ENCODE peak calls at places on chromosome 3, in six cellular contexts. One of them, this sample, is unnamed.

GRCh38 chr3:8838765-8839423 is 69.5 kb upstream of the OXTR start:
- DNase-seq in A549: no peak
- DNase-seq in IMR-90: no peak
- DNase-seq in body of pancreas: no peak
- DNase-seq in breast epithelium: no peak
- DNase-seq in stomach: no peak
- DNase-seq in this sample: no peak

GRCh38 chr3:70806556-70806955 is 494.1 kb upstream of the MDFIC2 start:
- DNase-seq in A549: no peak
- DNase-seq in IMR-90: no peak
- DNase-seq in body of pancreas: no peak
- DNase-seq in breast epithelium: no peak
- DNase-seq in stomach: no peak
- DNase-seq in this sample: no peak

GRCh38 chr3:24351779-24352469 is 142.7 kb downstream of the THRB start:
- DNase-seq in A549: no peak
- DNase-seq in IMR-90: no peak
- DNase-seq in body of pancreas: peak
- DNase-seq in breast epithelium: peak
- DNase-seq in stomach: peak
- DNase-seq in this sample: peak

GRCh38 chr3:24135280-24135679 is 190.2 kb downstream of the NR1D2 start:
- DNase-seq in A549: peak
- DNase-seq in IMR-90: no peak
- DNase-seq in body of pancreas: no peak
- DNase-seq in breast epithelium: peak
- DNase-seq in stomach: no peak
- DNase-seq in this sample: no peak

GRCh38 chr3:169772530-169772950 is 656 bp upstream of the MYNN start:
- DNase-seq in A549: peak
- DNase-seq in IMR-90: peak
- DNase-seq in body of pancreas: peak
- DNase-seq in breast epithelium: peak
- DNase-seq in stomach: peak
- DNase-seq in this sample: peak

GRCh38 chr3:195030791-195031321 is 240.1 kb downstream of the XXYLT1 start:
- DNase-seq in A549: peak
- DNase-seq in IMR-90: peak
- DNase-seq in body of pancreas: no peak
- DNase-seq in breast epithelium: no peak
- DNase-seq in stomach: no peak
- DNase-seq in this sample: no peak

GRCh38 chr3:52014613-52015012 is 18.9 kb upstream of the RPL29 start:
- DNase-seq in A549: no peak
- DNase-seq in IMR-90: no peak
- DNase-seq in body of pancreas: no peak
- DNase-seq in breast epithelium: no peak
- DNase-seq in stomach: no peak
- DNase-seq in this sample: peak

GRCh38 chr3:133995264-133995663 is 34.5 kb downstream of the SLCO2A1 start:
- DNase-seq in A549: no peak
- DNase-seq in IMR-90: no peak
- DNase-seq in body of pancreas: no peak
- DNase-seq in breast epithelium: no peak
- DNase-seq in stomach: no peak
- DNase-seq in this sample: no peak

GRCh38 chr3:159229161-159229560 is 427.3 kb downstream of the MFSD1 start:
- DNase-seq in A549: no peak
- DNase-seq in IMR-90: no peak
- DNase-seq in body of pancreas: no peak
- DNase-seq in breast epithelium: no peak
- DNase-seq in stomach: no peak
- DNase-seq in this sample: no peak

GRCh38 chr3:71056327-71056726 is 527.2 kb downstream of the FOXP1 start:
- DNase-seq in A549: no peak
- DNase-seq in IMR-90: peak
- DNase-seq in body of pancreas: no peak
- DNase-seq in breast epithelium: no peak
- DNase-seq in stomach: no peak
- DNase-seq in this sample: no peak

GRCh38 chr3:16550305-16550675 is 36.8 kb upstream of the RFTN1 start:
- DNase-seq in A549: no peak
- DNase-seq in IMR-90: no peak
- DNase-seq in body of pancreas: peak
- DNase-seq in breast epithelium: no peak
- DNase-seq in stomach: no peak
- DNase-seq in this sample: no peak

GRCh38 chr3:107899996-107900651 is 190.7 kb downstream of the CD47 start:
- DNase-seq in A549: no peak
- DNase-seq in IMR-90: peak
- DNase-seq in body of pancreas: no peak
- DNase-seq in breast epithelium: no peak
- DNase-seq in stomach: no peak
- DNase-seq in this sample: no peak

GRCh38 chr3:10192953-10193691 is 28.4 kb downstream of the IRAK2 start:
- DNase-seq in A549: peak
- DNase-seq in IMR-90: peak
- DNase-seq in body of pancreas: peak
- DNase-seq in breast epithelium: no peak
- DNase-seq in stomach: peak
- DNase-seq in this sample: no peak

GRCh38 chr3:15812183-15812582 is 14.4 kb upstream of the ANKRD28 start:
- DNase-seq in A549: no peak
- DNase-seq in IMR-90: peak
- DNase-seq in body of pancreas: no peak
- DNase-seq in breast epithelium: no peak
- DNase-seq in stomach: no peak
- DNase-seq in this sample: peak

GRCh38 chr3:141426404-141427034 is 58.2 kb downstream of the ZBTB38 start:
- DNase-seq in A549: peak
- DNase-seq in IMR-90: peak
- DNase-seq in body of pancreas: peak
- DNase-seq in breast epithelium: peak
- DNase-seq in stomach: peak
- DNase-seq in this sample: no peak

GRCh38 chr3:64190517-64191515 is 34.5 kb downstream of the PRICKLE2 start:
- DNase-seq in A549: peak
- DNase-seq in IMR-90: peak
- DNase-seq in body of pancreas: no peak
- DNase-seq in breast epithelium: no peak
- DNase-seq in stomach: no peak
- DNase-seq in this sample: no peak

GRCh38 chr3:147414369-147415135 is 5.4 kb downstream of the ZIC1 start:
- DNase-seq in A549: no peak
- DNase-seq in IMR-90: no peak
- DNase-seq in body of pancreas: no peak
- DNase-seq in breast epithelium: no peak
- DNase-seq in stomach: no peak
- DNase-seq in this sample: no peak

GRCh38 chr3:183591881-183592521 is 36.5 kb upstream of the KLHL6 start:
- DNase-seq in A549: no peak
- DNase-seq in IMR-90: no peak
- DNase-seq in body of pancreas: no peak
- DNase-seq in breast epithelium: no peak
- DNase-seq in stomach: no peak
- DNase-seq in this sample: peak

GRCh38 chr3:64873400-64873799 is 185.6 kb upstream of the ADAMTS9 start:
- DNase-seq in A549: no peak
- DNase-seq in IMR-90: no peak
- DNase-seq in body of pancreas: no peak
- DNase-seq in breast epithelium: no peak
- DNase-seq in stomach: no peak
- DNase-seq in this sample: no peak

GRCh38 chr3:43978708-43979107 is 263.0 kb upstream of the TOPAZ1 start:
- DNase-seq in A549: no peak
- DNase-seq in IMR-90: no peak
- DNase-seq in body of pancreas: no peak
- DNase-seq in breast epithelium: no peak
- DNase-seq in stomach: no peak
- DNase-seq in this sample: no peak
- TF ChIP-seq POLR2A in A549: no peak
- TF ChIP-seq POLR2A in IMR-90: no peak
- TF ChIP-seq POLR2A in body of pancreas: no peak
- TF ChIP-seq POLR2A in breast epithelium: no peak
- TF ChIP-seq POLR2A in stomach: no peak
- TF ChIP-seq POLR2A in this sample: no peak

DNA sequence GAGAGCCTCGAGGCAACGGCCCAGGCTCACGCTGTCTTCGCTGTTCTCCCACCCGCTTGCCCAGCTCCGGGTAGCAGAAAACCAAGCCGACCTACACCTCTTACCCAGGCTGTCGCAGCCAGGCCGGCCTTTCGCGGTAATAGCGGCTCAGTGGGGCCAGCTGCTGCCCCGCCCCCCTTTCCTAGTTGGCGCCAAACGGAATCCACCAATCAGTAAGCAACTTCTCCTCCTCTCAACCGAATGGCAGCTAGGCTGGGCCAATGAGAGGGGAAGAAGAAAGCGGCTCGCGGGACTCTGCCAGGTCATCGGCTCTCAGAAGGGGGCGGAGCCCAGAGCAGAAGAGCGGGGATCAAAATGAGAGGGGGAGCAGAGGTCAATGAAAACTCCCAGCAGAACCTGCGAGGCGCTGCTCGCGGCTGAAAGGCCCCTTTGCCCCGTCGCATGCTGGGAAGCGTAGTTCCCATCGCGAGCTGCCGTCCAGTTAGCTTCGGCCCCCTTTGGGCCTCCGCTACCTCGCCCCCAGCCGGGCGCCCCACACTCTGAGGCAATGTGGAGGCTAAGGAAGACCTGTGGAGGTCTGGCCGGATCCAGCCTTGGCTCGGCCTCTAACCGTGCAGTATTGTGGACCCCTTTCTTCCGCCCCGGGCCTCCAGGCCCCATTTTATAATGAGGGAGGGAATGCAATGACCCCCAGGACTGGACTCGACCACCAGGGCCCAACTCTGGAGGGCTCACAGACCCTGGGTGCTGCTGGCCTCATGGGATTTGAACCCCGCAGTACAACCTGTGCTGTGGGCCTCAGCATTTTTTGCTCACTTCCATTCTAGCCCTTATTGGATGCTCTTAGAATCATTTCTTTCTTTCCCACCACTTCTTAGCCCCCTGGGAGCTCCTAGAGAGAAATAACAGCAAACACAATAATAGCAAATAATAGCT is at the start of gene CDC25A:
- DNase-seq in A549: peak
- DNase-seq in IMR-90: peak
- DNase-seq in body of pancreas: peak
- DNase-seq in breast epithelium: peak
- DNase-seq in stomach: peak
- DNase-seq in this sample: peak
- TF ChIP-seq POLR2A in A549: peak
- TF ChIP-seq POLR2A in IMR-90: peak
- TF ChIP-seq POLR2A in body of pancreas: no peak
- TF ChIP-seq POLR2A in breast epithelium: no peak
- TF ChIP-seq POLR2A in stomach: no peak
- TF ChIP-seq POLR2A in this sample: peak

GRCh38 chr3:13002398-13003124 is 70.7 kb downstream of the IQSEC1 start:
- DNase-seq in A549: no peak
- DNase-seq in IMR-90: no peak
- DNase-seq in body of pancreas: no peak
- DNase-seq in breast epithelium: no peak
- DNase-seq in stomach: no peak
- DNase-seq in this sample: no peak
- TF ChIP-seq POLR2A in A549: no peak
- TF ChIP-seq POLR2A in IMR-90: no peak
- TF ChIP-seq POLR2A in body of pancreas: no peak
- TF ChIP-seq POLR2A in breast epithelium: no peak
- TF ChIP-seq POLR2A in stomach: no peak
- TF ChIP-seq POLR2A in this sample: peak

GRCh38 chr3:196837819-196838420 is 29.8 kb upstream of the SENP5 start:
- DNase-seq in A549: peak
- DNase-seq in IMR-90: peak
- DNase-seq in body of pancreas: peak
- DNase-seq in breast epithelium: no peak
- DNase-seq in stomach: peak
- DNase-seq in this sample: peak
- TF ChIP-seq POLR2A in A549: no peak
- TF ChIP-seq POLR2A in IMR-90: no peak
- TF ChIP-seq POLR2A in body of pancreas: no peak
- TF ChIP-seq POLR2A in breast epithelium: no peak
- TF ChIP-seq POLR2A in stomach: no peak
- TF ChIP-seq POLR2A in this sample: no peak

DNA sequence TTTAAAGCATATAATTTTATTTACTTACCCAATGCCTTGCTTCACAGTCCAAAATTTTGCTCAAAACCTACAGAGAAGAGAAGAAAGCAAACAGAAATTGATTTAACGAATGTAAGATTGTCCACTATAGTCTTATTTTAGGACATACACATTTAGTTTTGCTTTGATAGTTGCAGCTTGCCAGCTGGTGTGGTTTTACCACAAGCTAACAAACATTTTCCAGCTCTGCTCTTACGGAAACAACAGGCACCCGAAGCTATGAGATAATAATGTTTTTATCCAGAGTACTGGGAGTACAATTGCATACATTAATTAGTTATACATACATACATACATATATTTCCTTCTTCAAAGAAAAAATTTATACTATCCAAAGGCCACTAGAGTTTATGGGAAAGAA is 10.4 kb downstream of the BCL6 start:
- DNase-seq in A549: no peak
- DNase-seq in IMR-90: no peak
- DNase-seq in body of pancreas: no peak
- DNase-seq in breast epithelium: no peak
- DNase-seq in stomach: no peak
- DNase-seq in this sample: no peak
- TF ChIP-seq POLR2A in A549: no peak
- TF ChIP-seq POLR2A in IMR-90: no peak
- TF ChIP-seq POLR2A in body of pancreas: no peak
- TF ChIP-seq POLR2A in breast epithelium: no peak
- TF ChIP-seq POLR2A in stomach: no peak
- TF ChIP-seq POLR2A in this sample: no peak

GRCh38 chr3:49500408-49501257 is 30.6 kb downstream of the DAG1 start:
- DNase-seq in A549: peak
- DNase-seq in IMR-90: peak
- DNase-seq in body of pancreas: peak
- DNase-seq in breast epithelium: peak
- DNase-seq in stomach: peak
- DNase-seq in this sample: peak
- TF ChIP-seq POLR2A in A549: no peak
- TF ChIP-seq POLR2A in IMR-90: peak
- TF ChIP-seq POLR2A in body of pancreas: no peak
- TF ChIP-seq POLR2A in breast epithelium: no peak
- TF ChIP-seq POLR2A in stomach: no peak
- TF ChIP-seq POLR2A in this sample: peak

GRCh38 chr3:12097972-12098371 is 60.7 kb downstream of the TIMP4 start:
- DNase-seq in A549: no peak
- DNase-seq in IMR-90: no peak
- DNase-seq in body of pancreas: no peak
- DNase-seq in breast epithelium: no peak
- DNase-seq in stomach: no peak
- DNase-seq in this sample: no peak
- TF ChIP-seq POLR2A in A549: no peak
- TF ChIP-seq POLR2A in IMR-90: no peak
- TF ChIP-seq POLR2A in body of pancreas: no peak
- TF ChIP-seq POLR2A in breast epithelium: no peak
- TF ChIP-seq POLR2A in stomach: no peak
- TF ChIP-seq POLR2A in this sample: no peak

GRCh38 chr3:80806673-80807072 is 954.8 kb downstream of the GBE1 start:
- DNase-seq in A549: no peak
- DNase-seq in IMR-90: no peak
- DNase-seq in body of pancreas: no peak
- DNase-seq in breast epithelium: no peak
- DNase-seq in stomach: no peak
- DNase-seq in this sample: no peak
- TF ChIP-seq POLR2A in A549: no peak
- TF ChIP-seq POLR2A in IMR-90: no peak
- TF ChIP-seq POLR2A in body of pancreas: no peak
- TF ChIP-seq POLR2A in breast epithelium: no peak
- TF ChIP-seq POLR2A in stomach: no peak
- TF ChIP-seq POLR2A in this sample: no peak